ENCODE peak calls at places on chromosomes 11 and 22, in seven cellular contexts. M is anterior cingulate cortex; K is AG10803; A is NCI-H774; V is stimulated activated CD4-positive, alpha-beta T cell treated with anti-CD3 and anti-CD28 coated beads, TNF-alpha, amount 100 ng/mL, for 48 hours; O is NCI-H446; S is left lobe of liver. N is an unnamed sample.

GRCh38 chr11:72741429-72741833 is 10.8 kb downstream of the ARAP1 start:
- DNase-seq in M (no peak), K (no peak), A (no peak), V (no peak), O (no peak), S (no peak), N (peak; percentile 52)

GRCh38 chr11:8093931-8094575 is 13.0 kb downstream of the TUB start:
- DNase-seq in M (no peak), K (no peak), A (no peak), V (no peak), O (no peak), S (peak; percentile 29), N (no peak)

GRCh38 chr11:120108785-120109168 is 29.1 kb downstream of the TRIM29 start:
- DNase-seq in M (no peak), K (no peak), A (no peak), V (no peak), O (no peak), S (no peak), N (no peak)

GRCh38 chr22:38135133-38135706 is 24.7 kb upstream of the BAIAP2L2 start:
- DNase-seq in M (no peak), K (peak; percentile 80), A (no peak), V (no peak), O (no peak), S (no peak), N (no peak)

GRCh38 chr22:27896251-27896650 is 22.8 kb downstream of the PITPNB start:
- DNase-seq in M (no peak), K (no peak), A (no peak), V (no peak), O (no peak), S (no peak), N (peak; percentile 30)

GRCh38 chr11:75450826-75451783 is 18.1 kb upstream of the KLHL35 start:
- DNase-seq in M (no peak), K (no peak), A (no peak), V (no peak), O (no peak), S (no peak), N (no peak)

GRCh38 chr11:95266751-95267374 is 35.9 kb upstream of the SESN3 start:
- DNase-seq in M (no peak), K (peak; percentile 46), A (no peak), V (no peak), O (no peak), S (no peak), N (no peak)

GRCh38 chr11:84313830-84314359 is 1027.7 kb upstream of the CCDC90B start:
- DNase-seq in M (no peak), K (peak; percentile 39), A (no peak), V (no peak), O (peak; percentile 16), S (no peak), N (no peak)

GRCh38 chr11:119323532-119324033 is 6.7 kb upstream of the MCAM start:
- DNase-seq in M (no peak), K (peak; percentile 61), A (peak; percentile 46), V (peak; percentile 76), O (peak; percentile 83), S (peak; percentile 68), N (peak; percentile 84)

GRCh38 chr11:32071811-32072210 is 19.1 kb upstream of the RCN1 start:
- DNase-seq in M (no peak), K (peak; percentile 75), A (no peak), V (no peak), O (no peak), S (no peak), N (no peak)

GRCh38 chr11:101718406-101718805 is 134.6 kb upstream of the TRPC6 start:
- DNase-seq in M (no peak), K (no peak), A (no peak), V (no peak), O (no peak), S (no peak), N (no peak)

GRCh38 chr11:1881442-1882264 is 10.0 kb downstream of the PRR33 start:
- DNase-seq in M (no peak), K (no peak), A (no peak), V (no peak), O (no peak), S (no peak), N (no peak)

GRCh38 chr22:42001127-42001526 is 2.5 kb downstream of the WBP2NL start:
- DNase-seq in M (no peak), K (no peak), A (no peak), V (no peak), O (no peak), S (no peak), N (no peak)

GRCh38 chr11:78061921-78062311 is 1.7 kb upstream of the THRSP start:
- DNase-seq in M (peak; percentile 18), K (no peak), A (no peak), V (no peak), O (no peak), S (no peak), N (no peak)

GRCh38 chr11:69860796-69861445 is 41.7 kb upstream of the FGF3 start:
- DNase-seq in M (no peak), K (no peak), A (no peak), V (no peak), O (no peak), S (peak; percentile 37), N (no peak)

GRCh38 chr11:103610435-103610834 is 426.0 kb upstream of the DDI1 start:
- DNase-seq in M (no peak), K (no peak), A (no peak), V (no peak), O (no peak), S (no peak), N (no peak)

GRCh38 chr11:576791-577610 is 731 bp downstream of the PHRF1 start:
- DNase-seq in M (no peak), K (no peak), A (no peak), V (no peak), O (no peak), S (peak; percentile 50), N (no peak)

GRCh38 chr11:22082788-22083187 is 110.1 kb upstream of the ANO5 start:
- DNase-seq in M (no peak), K (no peak), A (no peak), V (no peak), O (no peak), S (no peak), N (no peak)

GRCh38 chr11:62433553-62434301 is 14.9 kb downstream of the SCGB1A1 start:
- DNase-seq in M (no peak), K (no peak), A (no peak), V (no peak), O (no peak), S (no peak), N (peak; percentile 29)